ENCODE peak calls at places on chromosomes 16 and 17, in four cellular contexts. X is OCI-LY7, L is A172, M is WTC11. J is an unnamed sample.

GRCh38 chr17:43367588-43368242 is 31.1 kb upstream of the ARL4D start:
- DNase-seq in X (peak), M (no peak), L (peak), J (no peak)

GRCh38 chr16:11780988-11781680 is 15.9 kb downstream of the ZC3H7A start:
- DNase-seq in L (no peak), M (no peak), X (no peak), J (no peak)

GRCh38 chr17:49519781-49520180 is 24.7 kb downstream of the NGFR start:
- DNase-seq in X (no peak), L (no peak), M (no peak), J (no peak)

GRCh38 chr17:75876190-75876937 is 2.0 kb downstream of the TRIM47 start:
- DNase-seq in L (no peak), M (peak), X (peak), J (peak)

GRCh38 chr17:2863204-2863603 is 67.0 kb downstream of the RAP1GAP2 start:
- DNase-seq in M (no peak), L (no peak), X (no peak), J (no peak)

GRCh38 chr16:85306071-85306792 is 194.0 kb upstream of the CIBAR2 start:
- DNase-seq in L (peak), M (no peak), X (peak), J (peak)

GRCh38 chr17:77286641-77287431 is 146.1 kb downstream of the SEC14L1 start:
- DNase-seq in L (peak), X (no peak), M (no peak), J (no peak)

GRCh38 chr16:67995423-67995822 is 3.9 kb downstream of the DPEP2 start:
- DNase-seq in X (no peak), M (no peak), L (no peak), J (no peak)

GRCh38 chr17:10687497-10687896 is 9.8 kb downstream of the SCO1 start:
- DNase-seq in M (no peak), L (no peak), X (no peak), J (no peak)

GRCh38 chr16:627458-628239 is 3.1 kb upstream of the WFIKKN1 start:
- DNase-seq in X (no peak), M (no peak), L (peak), J (peak)

GRCh38 chr16:1993731-1994131 is 4.0 kb downstream of the SYNGR3 start:
- DNase-seq in M (no peak), X (peak), L (no peak), J (peak)

GRCh38 chr16:85994492-85995433 is 95.8 kb downstream of the IRF8 start:
- DNase-seq in M (no peak), X (peak), L (no peak), J (no peak)

GRCh38 chr16:24784121-24784520 is 54.7 kb downstream of the TNRC6A start:
- DNase-seq in L (no peak), M (no peak), X (no peak), J (no peak)

GRCh38 chr17:35536664-35537160 is 766 bp downstream of the SLFN12L start:
- DNase-seq in X (no peak), M (no peak), L (no peak), J (no peak)

GRCh38 chr17:52048503-52048902 is 110.0 kb downstream of the CA10 start:
- DNase-seq in M (no peak), L (no peak), X (no peak), J (no peak)

GRCh38 chr17:79174905-79175856 is 100.6 kb downstream of the ENGASE start:
- DNase-seq in M (no peak), L (peak), X (no peak), J (no peak)

GRCh38 chr16:87490091-87490798 is 2.6 kb downstream of the ZCCHC14 start:
- DNase-seq in M (no peak), X (no peak), L (no peak), J (no peak)

GRCh38 chr16:10162981-10163380 is 19.2 kb downstream of the GRIN2A start:
- DNase-seq in M (no peak), L (no peak), X (no peak), J (no peak)

GRCh38 chr16:70746708-70747424 is 54.1 kb downstream of the VAC14 start:
- DNase-seq in L (peak), M (no peak), X (peak), J (no peak)

GRCh38 chr17:78621720-78622490 is 44.7 kb upstream of the DNAH17 start:
- DNase-seq in L (no peak), X (no peak), M (no peak), J (peak)

GRCh38 chr16:82011199-82011641 is at the start of gene SDR42E1:
- DNase-seq in X (peak), M (no peak), L (no peak), J (peak)

GRCh38 chr16:75389096-75389692 is 44.1 kb downstream of the CFDP1 start:
- DNase-seq in M (no peak), X (no peak), L (no peak), J (no peak)

GRCh38 chr17:78677303-78678219 is 100.4 kb upstream of the DNAH17 start:
- DNase-seq in X (no peak), M (no peak), L (peak), J (peak)

GRCh38 chr16:19911747-19912146 is 27.1 kb upstream of the GPRC5B start:
- DNase-seq in X (no peak), M (no peak), L (no peak), J (no peak)

GRCh38 chr16:5442054-5442453 is 344.5 kb upstream of the EEF2KMT start:
- DNase-seq in M (no peak), L (no peak), X (no peak), J (no peak)

GRCh38 chr17:82754297-82755208 is 2.7 kb downstream of the TBCD start:
- DNase-seq in M (peak), L (no peak), X (peak), J (no peak)

GRCh38 chr17:69540356-69540755 is 125.9 kb downstream of the MAP2K6 start:
- DNase-seq in L (no peak), M (no peak), X (no peak), J (no peak)

GRCh38 chr16:17273142-17273561 is 197.6 kb downstream of the XYLT1 start:
- DNase-seq in X (no peak), M (no peak), L (peak), J (no peak)

GRCh38 chr17:21282231-21282630 is 2.3 kb upstream of the MAP2K3 start:
- DNase-seq in M (no peak), L (peak), X (no peak), J (no peak)